ENCODE peak calls at places on chromosomes 2 and 18, in seven cellular contexts. R is spleen, I is A549, C is IMR-90, F is upper lobe of left lung, E is adrenal gland, T is body of pancreas. G is an unnamed sample.
A peak's percentile ranks its signal among the peaks of the same experiment; 100 is the strongest.

GRCh38 chr18:32930695-32931301 is 158.0 kb upstream of the KLHL14 start:
- DNase-seq in F (no peak), I (peak; percentile 6), E (no peak), T (no peak), R (no peak), C (peak; percentile 60), G (no peak)

GRCh38 chr2:36507408-36507812 is 90.6 kb downstream of the FEZ2 start:
- DNase-seq in E (peak; percentile 69), T (no peak), F (no peak), C (peak; percentile 65), I (peak; percentile 60), R (no peak), G (no peak)

GRCh38 chr18:41814651-41815050 is 140.4 kb upstream of the PIK3C3 start:
- DNase-seq in E (no peak), R (no peak), F (no peak), C (no peak), T (no peak), I (no peak), G (no peak)

GRCh38 chr2:66532972-66533868 is 98.3 kb downstream of the MEIS1 start:
- DNase-seq in T (no peak), F (no peak), E (no peak), C (no peak), R (no peak), I (no peak), G (no peak)

GRCh38 chr2:166375736-166376487 is at the start of gene SCN9A:
- DNase-seq in E (peak; percentile 80), T (peak; percentile 81), F (peak; percentile 93), I (peak; percentile 49), R (peak; percentile 91), C (peak; percentile 72), G (peak; percentile 89)

GRCh38 chr2:19785867-19786266 is 115.9 kb downstream of the TTC32 start:
- DNase-seq in T (no peak), C (no peak), R (no peak), F (no peak), E (peak; percentile 20), I (no peak), G (no peak)

GRCh38 chr2:219997341-219997851 is 370.0 kb downstream of the SLC4A3 start:
- DNase-seq in T (peak; percentile 30), R (no peak), E (peak; percentile 86), F (no peak), I (no peak), C (peak; percentile 29), G (no peak)

GRCh38 chr2:20212871-20213503 is 11.9 kb downstream of the SDC1 start:
- DNase-seq in R (no peak), T (peak; percentile 32), I (no peak), F (no peak), C (no peak), E (peak; percentile 60), G (no peak)

GRCh38 chr2:117776888-117777287 is 37.6 kb upstream of the DDX18 start:
- DNase-seq in T (no peak), R (no peak), C (no peak), I (no peak), F (no peak), E (no peak), G (no peak)

GRCh38 chr18:33914399-33914798 is 310.3 kb downstream of the NOL4 start:
- DNase-seq in E (no peak), R (no peak), F (no peak), T (no peak), I (no peak), C (no peak), G (no peak)

GRCh38 chr2:200476836-200477235 is 33.0 kb downstream of the KCTD18 start:
- DNase-seq in F (no peak), T (no peak), C (no peak), R (no peak), E (no peak), I (no peak), G (no peak)

GRCh38 chr2:225894240-225894980 is 494.9 kb downstream of the NYAP2 start:
- DNase-seq in E (no peak), C (peak; percentile 78), R (no peak), T (no peak), I (peak; percentile 7), F (no peak), G (no peak)

GRCh38 chr2:18171191-18172139 is 293.0 kb downstream of the KCNS3 start:
- DNase-seq in E (no peak), I (no peak), C (peak; percentile 65), F (no peak), R (no peak), T (no peak), G (peak; percentile 83)

GRCh38 chr2:44748-45341 is 1.5 kb downstream of the FAM110C start:
- DNase-seq in C (no peak), E (no peak), T (peak; percentile 76), F (no peak), R (no peak), I (no peak), G (no peak)

GRCh38 chr18:36756262-36756661 is 72.5 kb downstream of the TPGS2 start:
- DNase-seq in F (no peak), I (no peak), T (no peak), C (peak; percentile 31), E (no peak), R (no peak), G (no peak)

GRCh38 chr2:113281920-113282746 is 3.4 kb upstream of the PAX8 start:
- DNase-seq in I (no peak), T (no peak), R (no peak), F (no peak), E (no peak), C (peak; percentile 10), G (no peak)

GRCh38 chr18:59155140-59155539 is 15.5 kb downstream of the SEC11C start:
- DNase-seq in F (no peak), R (no peak), T (no peak), E (no peak), C (peak; percentile 95), I (no peak), G (no peak)

GRCh38 chr2:191954446-191954845 is 107.6 kb upstream of the CAVIN2 start:
- DNase-seq in R (no peak), E (no peak), T (no peak), F (no peak), I (no peak), C (no peak), G (no peak)

GRCh38 chr2:64274399-64275173 is 130.4 kb upstream of the PELI1 start:
- DNase-seq in C (no peak), F (no peak), T (no peak), E (no peak), R (no peak), I (no peak), G (no peak)

GRCh38 chr2:70789304-70790078 is 952 bp downstream of the FIGLA start:
- DNase-seq in I (peak; percentile 85), R (peak; percentile 86), C (peak; percentile 25), T (peak; percentile 76), E (peak; percentile 76), F (no peak), G (peak; percentile 71)

GRCh38 chr2:143946436-143947385 is 573.2 kb downstream of the ZEB2 start:
- DNase-seq in T (no peak), C (no peak), F (no peak), I (no peak), R (no peak), E (no peak), G (no peak)

DNA sequence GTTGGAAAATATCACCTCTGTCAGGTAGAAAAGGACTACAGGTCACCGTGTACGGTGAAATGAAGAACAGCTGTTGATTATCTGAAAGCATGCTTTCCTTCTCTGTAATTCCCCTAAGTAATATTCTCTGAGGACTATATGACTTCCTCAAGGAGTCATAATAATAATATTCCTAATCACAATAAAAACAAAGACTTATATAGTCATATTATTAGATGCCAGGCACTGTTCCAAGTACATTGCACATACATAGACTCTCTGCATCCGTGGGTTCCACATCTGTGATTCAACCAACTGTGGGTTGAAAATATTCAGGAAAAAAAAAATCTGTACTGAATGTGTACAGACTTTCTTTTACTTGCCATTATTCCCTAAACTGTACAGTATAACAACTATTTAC is 512.4 kb upstream of the ID2 start:
- DNase-seq in I (no peak), F (no peak), T (no peak), C (peak; percentile 97), R (no peak), E (no peak), G (no peak)
- H3K4me1 ChIP-seq in I (no peaks in the 10 kb centered on the region), F (no peaks in the 10 kb centered on the region), T (peaks cover 6% of the 10 kb centered on the region), C (peaks cover 13% of the 10 kb centered on the region), R (no peaks in the 10 kb centered on the region), E (no peaks in the 10 kb centered on the region), G (peaks cover 22% of the 10 kb centered on the region)

DNA sequence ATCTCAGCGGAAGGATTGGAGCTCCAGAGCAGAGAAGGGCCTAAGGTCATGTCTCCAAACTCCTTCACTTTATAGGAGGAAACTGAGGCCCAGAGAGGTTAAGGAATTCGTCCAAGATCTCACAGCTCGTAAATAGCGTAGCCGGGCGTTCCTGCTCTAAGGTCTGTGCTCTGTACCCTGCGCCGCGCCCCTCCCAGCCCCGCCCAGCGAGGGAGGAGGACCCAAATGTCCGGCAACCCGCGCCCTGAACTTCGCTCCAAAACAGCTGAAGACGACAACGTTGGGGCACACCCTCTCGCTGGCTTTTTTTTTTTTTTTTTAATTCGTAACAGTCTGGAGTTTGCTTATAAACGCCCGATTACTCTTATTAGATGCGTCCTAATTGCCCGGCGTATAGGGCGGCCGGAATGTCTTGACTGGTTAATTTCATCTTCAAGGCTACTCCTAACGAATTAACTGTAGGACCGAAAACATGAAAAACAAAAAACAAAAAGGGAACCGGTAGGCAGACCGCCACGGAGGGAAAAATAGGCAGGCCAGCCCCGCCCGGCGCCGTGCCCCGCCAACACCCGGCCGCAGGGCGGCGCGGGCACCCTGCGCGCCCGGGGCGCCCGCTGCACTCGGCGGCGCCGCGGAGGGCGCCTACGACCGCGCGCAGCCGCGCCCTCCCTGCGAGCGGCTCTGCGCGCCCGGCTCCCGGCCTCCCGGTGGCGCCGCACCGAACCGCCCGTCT is 928 bp upstream of the FOSL2 start:
- DNase-seq in R (peak; percentile 94), E (peak; percentile 97), F (peak; percentile 97), C (peak; percentile 79), T (peak; percentile 83), I (peak; percentile 82), G (peak; percentile 98)
- TF ChIP-seq POLR2A in R (no peak), E (peak; percentile 20), F (peak; percentile 52), C (peak; percentile 78), T (no peak), I (no peak), G (peak; percentile 54)

GRCh38 chr2:160353166-160353565 is 140.4 kb downstream of the RBMS1 start:
- DNase-seq in C (no peak), F (no peak), T (no peak), E (no peak), I (no peak), R (no peak), G (no peak)
- H3K4me1 ChIP-seq in C (peaks cover 25% of the 10 kb centered on the region), F (peaks cover 67% of the 10 kb centered on the region), T (no peaks in the 10 kb centered on the region), E (no peaks in the 10 kb centered on the region), I (peaks cover 89% of the 10 kb centered on the region), R (peaks cover 10% of the 10 kb centered on the region), G (peaks cover 91% of the 10 kb centered on the region)

DNA sequence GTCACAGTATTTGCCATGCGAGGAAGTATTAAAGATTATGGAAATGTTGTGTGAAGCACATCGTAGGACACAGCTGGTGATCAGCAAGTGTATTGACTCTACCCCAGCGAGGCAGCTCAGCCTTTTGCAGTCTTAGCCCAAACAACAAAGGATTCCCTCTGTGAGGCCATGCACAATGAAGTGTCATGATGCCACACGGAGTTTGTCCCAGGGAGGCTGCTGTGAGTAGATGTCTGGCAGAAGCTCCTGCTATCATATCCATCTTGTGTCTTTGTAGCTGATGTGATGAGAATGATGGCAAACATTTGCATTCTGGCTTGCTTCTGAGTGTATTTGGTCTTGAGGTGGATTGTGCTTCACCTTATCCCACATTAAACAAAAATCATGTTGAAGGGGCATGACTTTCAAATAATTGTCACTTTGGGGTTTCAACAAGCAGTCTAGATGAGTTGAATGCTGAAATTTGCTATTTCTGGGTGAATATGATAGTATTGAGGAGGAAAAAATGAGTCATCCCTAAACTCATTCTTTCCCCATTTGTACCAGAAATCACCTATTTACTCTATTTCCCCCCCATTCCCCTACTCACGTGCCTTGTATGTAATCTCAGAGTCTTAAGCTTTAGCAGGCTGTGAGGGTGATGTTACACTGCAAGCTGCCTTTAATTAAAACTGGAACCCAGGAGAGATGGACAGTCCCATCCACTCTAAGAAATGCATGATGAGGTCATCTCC is 273.5 kb downstream of the RNF144A start:
- DNase-seq in C (no peak), E (no peak), F (no peak), I (no peak), R (no peak), T (no peak), G (no peak)
- TF ChIP-seq POLR2A in C (no peak), E (no peak), F (no peak), I (no peak), R (no peak), T (no peak), G (no peak)

G was measured in sigmoid colon.